ENCODE peak calls at places on chromosomes 3 and 15, in six cellular contexts. One of them, this sample, is unnamed.
A peak's percentile ranks its signal among the peaks of the same experiment; 100 is the strongest.

GRCh38 chr3:134039161-134039862 is 9.6 kb upstream of the SLCO2A1 start:
- DNase-seq in ovary: no peak
- DNase-seq in CD8-positive, alpha-beta T cell: no peak
- DNase-seq in stomach: peak; percentile 64
- DNase-seq in HCT116: peak; percentile 8
- DNase-seq in bronchial epithelial cell: peak; percentile 59
- DNase-seq in this sample: no peak

GRCh38 chr3:135981701-135982403 is 16.3 kb downstream of the PPP2R3A start:
- DNase-seq in ovary: no peak
- DNase-seq in CD8-positive, alpha-beta T cell: no peak
- DNase-seq in stomach: no peak
- DNase-seq in HCT116: no peak
- DNase-seq in bronchial epithelial cell: peak; percentile 0
- DNase-seq in this sample: no peak

GRCh38 chr3:101878589-101878988 is 29.3 kb downstream of the NFKBIZ start:
- DNase-seq in ovary: no peak
- DNase-seq in CD8-positive, alpha-beta T cell: no peak
- DNase-seq in stomach: no peak
- DNase-seq in HCT116: no peak
- DNase-seq in bronchial epithelial cell: no peak
- DNase-seq in this sample: no peak

GRCh38 chr3:150970665-150971327 is 1.7 kb downstream of the CLRN1 start:
- DNase-seq in ovary: no peak
- DNase-seq in CD8-positive, alpha-beta T cell: no peak
- DNase-seq in stomach: no peak
- DNase-seq in HCT116: peak; percentile 8
- DNase-seq in bronchial epithelial cell: peak; percentile 79
- DNase-seq in this sample: no peak

GRCh38 chr15:90701048-90701447 is 16.1 kb upstream of the BLM start:
- DNase-seq in ovary: no peak
- DNase-seq in CD8-positive, alpha-beta T cell: no peak
- DNase-seq in stomach: no peak
- DNase-seq in HCT116: no peak
- DNase-seq in bronchial epithelial cell: no peak
- DNase-seq in this sample: no peak

GRCh38 chr15:62445244-62445643 is 280.2 kb upstream of the C2CD4B start:
- DNase-seq in ovary: no peak
- DNase-seq in CD8-positive, alpha-beta T cell: no peak
- DNase-seq in stomach: no peak
- DNase-seq in HCT116: no peak
- DNase-seq in bronchial epithelial cell: peak; percentile 68
- DNase-seq in this sample: no peak

GRCh38 chr15:28105793-28106192 is 6.7 kb upstream of the OCA2 start:
- DNase-seq in ovary: no peak
- DNase-seq in CD8-positive, alpha-beta T cell: no peak
- DNase-seq in stomach: no peak
- DNase-seq in HCT116: no peak
- DNase-seq in bronchial epithelial cell: no peak
- DNase-seq in this sample: no peak

GRCh38 chr3:56323986-56324420 is 144.3 kb downstream of the ERC2 start:
- DNase-seq in ovary: peak; percentile 61
- DNase-seq in CD8-positive, alpha-beta T cell: no peak
- DNase-seq in stomach: no peak
- DNase-seq in HCT116: no peak
- DNase-seq in bronchial epithelial cell: peak; percentile 74
- DNase-seq in this sample: no peak

GRCh38 chr3:149934524-149934923 is 36.2 kb downstream of the PFN2 start:
- DNase-seq in ovary: peak; percentile 61
- DNase-seq in CD8-positive, alpha-beta T cell: no peak
- DNase-seq in stomach: no peak
- DNase-seq in HCT116: no peak
- DNase-seq in bronchial epithelial cell: peak; percentile 39
- DNase-seq in this sample: no peak

GRCh38 chr3:123071146-123071545 is 4.3 kb downstream of the PDIA5 start:
- DNase-seq in ovary: no peak
- DNase-seq in CD8-positive, alpha-beta T cell: no peak
- DNase-seq in stomach: no peak
- DNase-seq in HCT116: no peak
- DNase-seq in bronchial epithelial cell: no peak
- DNase-seq in this sample: no peak

GRCh38 chr3:183933160-183933559 is 48.5 kb upstream of the PARL start:
- DNase-seq in ovary: no peak
- DNase-seq in CD8-positive, alpha-beta T cell: no peak
- DNase-seq in stomach: no peak
- DNase-seq in HCT116: no peak
- DNase-seq in bronchial epithelial cell: no peak
- DNase-seq in this sample: no peak

GRCh38 chr15:61201322-61201721 is 27.8 kb downstream of the RORA start:
- DNase-seq in ovary: no peak
- DNase-seq in CD8-positive, alpha-beta T cell: no peak
- DNase-seq in stomach: no peak
- DNase-seq in HCT116: no peak
- DNase-seq in bronchial epithelial cell: no peak
- DNase-seq in this sample: no peak

GRCh38 chr3:130829575-130829947 is 64.3 kb upstream of the ATP2C1 start:
- DNase-seq in ovary: no peak
- DNase-seq in CD8-positive, alpha-beta T cell: no peak
- DNase-seq in stomach: no peak
- DNase-seq in HCT116: no peak
- DNase-seq in bronchial epithelial cell: no peak
- DNase-seq in this sample: peak; percentile 43

GRCh38 chr3:176041812-176042211 is 1155.5 kb downstream of the TBL1XR1 start:
- DNase-seq in ovary: no peak
- DNase-seq in CD8-positive, alpha-beta T cell: no peak
- DNase-seq in stomach: no peak
- DNase-seq in HCT116: no peak
- DNase-seq in bronchial epithelial cell: no peak
- DNase-seq in this sample: no peak

GRCh38 chr3:81352867-81353266 is 408.6 kb downstream of the GBE1 start:
- DNase-seq in ovary: no peak
- DNase-seq in CD8-positive, alpha-beta T cell: no peak
- DNase-seq in stomach: no peak
- DNase-seq in HCT116: peak; percentile 13
- DNase-seq in bronchial epithelial cell: peak; percentile 73
- DNase-seq in this sample: no peak

GRCh38 chr15:68278345-68279217 is 1.0 kb downstream of the FEM1B start:
- DNase-seq in ovary: no peak
- DNase-seq in CD8-positive, alpha-beta T cell: no peak
- DNase-seq in stomach: no peak
- DNase-seq in HCT116: no peak
- DNase-seq in bronchial epithelial cell: peak; percentile 29
- DNase-seq in this sample: no peak

GRCh38 chr15:69090197-69090948 is 70.1 kb upstream of the GLCE start:
- DNase-seq in ovary: no peak
- DNase-seq in CD8-positive, alpha-beta T cell: no peak
- DNase-seq in stomach: no peak
- DNase-seq in HCT116: no peak
- DNase-seq in bronchial epithelial cell: no peak
- DNase-seq in this sample: no peak

GRCh38 chr3:25554376-25554775 is 110.3 kb downstream of the TOP2B start:
- DNase-seq in ovary: no peak
- DNase-seq in CD8-positive, alpha-beta T cell: no peak
- DNase-seq in stomach: no peak
- DNase-seq in HCT116: no peak
- DNase-seq in bronchial epithelial cell: no peak
- DNase-seq in this sample: no peak

GRCh38 chr3:101676219-101676764 is 640 bp downstream of the ZBTB11 start:
- DNase-seq in ovary: peak; percentile 95
- DNase-seq in CD8-positive, alpha-beta T cell: peak; percentile 90
- DNase-seq in stomach: peak; percentile 93
- DNase-seq in HCT116: peak; percentile 88
- DNase-seq in bronchial epithelial cell: peak; percentile 88
- DNase-seq in this sample: peak; percentile 97

GRCh38 chr15:58332676-58333400 is 99.0 kb upstream of the LIPC start:
- DNase-seq in ovary: no peak
- DNase-seq in CD8-positive, alpha-beta T cell: no peak
- DNase-seq in stomach: no peak
- DNase-seq in HCT116: no peak
- DNase-seq in bronchial epithelial cell: peak; percentile 62
- DNase-seq in this sample: no peak

GRCh38 chr3:183300996-183301562 is 48.0 kb downstream of the B3GNT5 start:
- DNase-seq in ovary: no peak
- DNase-seq in CD8-positive, alpha-beta T cell: no peak
- DNase-seq in stomach: no peak
- DNase-seq in HCT116: no peak
- DNase-seq in bronchial epithelial cell: no peak
- DNase-seq in this sample: no peak

GRCh38 chr15:100170673-100171210 is 171.0 kb downstream of the ADAMTS17 start:
- DNase-seq in ovary: no peak
- DNase-seq in CD8-positive, alpha-beta T cell: no peak
- DNase-seq in stomach: no peak
- DNase-seq in HCT116: no peak
- DNase-seq in bronchial epithelial cell: no peak
- DNase-seq in this sample: no peak

GRCh38 chr3:110069641-110070538 is 732.5 kb upstream of the DPPA4 start:
- DNase-seq in ovary: peak; percentile 22
- DNase-seq in CD8-positive, alpha-beta T cell: no peak
- DNase-seq in stomach: no peak
- DNase-seq in HCT116: no peak
- DNase-seq in bronchial epithelial cell: peak; percentile 85
- DNase-seq in this sample: peak; percentile 7

GRCh38 chr3:110066201-110066600 is 728.9 kb upstream of the DPPA4 start:
- DNase-seq in ovary: no peak
- DNase-seq in CD8-positive, alpha-beta T cell: no peak
- DNase-seq in stomach: no peak
- DNase-seq in HCT116: no peak
- DNase-seq in bronchial epithelial cell: no peak
- DNase-seq in this sample: no peak

GRCh38 chr3:110074095-110074494 is 736.7 kb upstream of the DPPA4 start:
- DNase-seq in ovary: no peak
- DNase-seq in CD8-positive, alpha-beta T cell: no peak
- DNase-seq in stomach: no peak
- DNase-seq in HCT116: no peak
- DNase-seq in bronchial epithelial cell: no peak
- DNase-seq in this sample: no peak

GRCh38 chr3:110067527-110067926 is 730.2 kb upstream of the DPPA4 start:
- DNase-seq in ovary: no peak
- DNase-seq in CD8-positive, alpha-beta T cell: no peak
- DNase-seq in stomach: no peak
- DNase-seq in HCT116: no peak
- DNase-seq in bronchial epithelial cell: no peak
- DNase-seq in this sample: peak; percentile 3

GRCh38 chr3:110070539-110070916 is 733.2 kb upstream of the DPPA4 start:
- DNase-seq in ovary: no peak
- DNase-seq in CD8-positive, alpha-beta T cell: no peak
- DNase-seq in stomach: no peak
- DNase-seq in HCT116: no peak
- DNase-seq in bronchial epithelial cell: no peak
- DNase-seq in this sample: no peak
- H3K4me3 ChIP-seq in ovary: no peak overlapping the region
- H3K4me3 ChIP-seq in CD8-positive, alpha-beta T cell: no peak overlapping the region
- H3K4me3 ChIP-seq in stomach: no peak overlapping the region
- H3K4me3 ChIP-seq in HCT116: no peak overlapping the region
- H3K4me3 ChIP-seq in bronchial epithelial cell: no peak overlapping the region
- H3K4me3 ChIP-seq in this sample: no peak overlapping the region

GRCh38 chr3:155386306-155386705 is 92.8 kb upstream of the STRIT1 start:
- DNase-seq in ovary: no peak
- DNase-seq in CD8-positive, alpha-beta T cell: no peak
- DNase-seq in stomach: no peak
- DNase-seq in HCT116: no peak
- DNase-seq in bronchial epithelial cell: no peak
- DNase-seq in this sample: no peak

GRCh38 chr3:155386817-155387403 is 93.4 kb upstream of the STRIT1 start:
- DNase-seq in ovary: no peak
- DNase-seq in CD8-positive, alpha-beta T cell: no peak
- DNase-seq in stomach: no peak
- DNase-seq in HCT116: no peak
- DNase-seq in bronchial epithelial cell: no peak
- DNase-seq in this sample: no peak

GRCh38 chr3:155387571-155387970 is 94.1 kb upstream of the STRIT1 start:
- DNase-seq in ovary: no peak
- DNase-seq in CD8-positive, alpha-beta T cell: no peak
- DNase-seq in stomach: no peak
- DNase-seq in HCT116: no peak
- DNase-seq in bronchial epithelial cell: peak; percentile 27
- DNase-seq in this sample: no peak

GRCh38 chr3:155388417-155388816 is 94.9 kb upstream of the STRIT1 start:
- DNase-seq in ovary: no peak
- DNase-seq in CD8-positive, alpha-beta T cell: no peak
- DNase-seq in stomach: no peak
- DNase-seq in HCT116: no peak
- DNase-seq in bronchial epithelial cell: no peak
- DNase-seq in this sample: no peak

DNA sequence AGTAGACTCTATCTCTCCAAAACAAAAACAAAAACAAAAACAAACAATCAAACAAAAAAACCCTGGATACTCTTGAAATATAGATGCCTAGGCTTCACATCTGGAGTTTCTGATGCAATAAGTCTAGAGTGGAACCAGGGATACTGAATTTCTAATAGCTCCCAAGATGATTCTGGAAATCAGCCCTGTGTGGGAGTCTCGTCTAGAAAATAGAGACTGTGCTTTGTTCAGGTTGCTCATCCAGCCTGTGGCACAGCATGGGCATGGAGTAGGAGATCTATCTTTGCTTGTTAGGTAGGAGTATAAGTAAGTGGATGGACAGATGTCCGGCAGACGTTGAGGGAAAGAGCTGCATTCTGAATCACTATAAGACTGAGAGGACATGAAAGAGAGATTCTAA is 92.4 kb upstream of the STRIT1 start:
- DNase-seq in ovary: no peak
- DNase-seq in CD8-positive, alpha-beta T cell: no peak
- DNase-seq in stomach: no peak
- DNase-seq in HCT116: no peak
- DNase-seq in bronchial epithelial cell: no peak
- DNase-seq in this sample: no peak
- TF ChIP-seq CTCF in ovary: no peak
- TF ChIP-seq CTCF in CD8-positive, alpha-beta T cell: no peak
- TF ChIP-seq CTCF in stomach: no peak
- TF ChIP-seq CTCF in HCT116: no peak
- TF ChIP-seq CTCF in bronchial epithelial cell: no peak
- TF ChIP-seq CTCF in this sample: no peak

GRCh38 chr15:41423979-41424659 is 7.2 kb downstream of the RTF1 start:
- DNase-seq in ovary: no peak
- DNase-seq in CD8-positive, alpha-beta T cell: no peak
- DNase-seq in stomach: no peak
- DNase-seq in HCT116: no peak
- DNase-seq in bronchial epithelial cell: no peak
- DNase-seq in this sample: no peak

GRCh38 chr15:41435037-41435786 is 18.3 kb downstream of the RTF1 start:
- DNase-seq in ovary: no peak
- DNase-seq in CD8-positive, alpha-beta T cell: no peak
- DNase-seq in stomach: no peak
- DNase-seq in HCT116: no peak
- DNase-seq in bronchial epithelial cell: no peak
- DNase-seq in this sample: no peak

GRCh38 chr15:41424809-41425208 is 7.9 kb downstream of the RTF1 start:
- DNase-seq in ovary: no peak
- DNase-seq in CD8-positive, alpha-beta T cell: no peak
- DNase-seq in stomach: no peak
- DNase-seq in HCT116: no peak
- DNase-seq in bronchial epithelial cell: no peak
- DNase-seq in this sample: no peak

GRCh38 chr15:41429003-41429890 is 12.4 kb downstream of the RTF1 start:
- DNase-seq in ovary: no peak
- DNase-seq in CD8-positive, alpha-beta T cell: no peak
- DNase-seq in stomach: no peak
- DNase-seq in HCT116: no peak
- DNase-seq in bronchial epithelial cell: no peak
- DNase-seq in this sample: peak; percentile 59
- H3K4me3 ChIP-seq in ovary: no peak overlapping the region
- H3K4me3 ChIP-seq in CD8-positive, alpha-beta T cell: no peak overlapping the region
- H3K4me3 ChIP-seq in stomach: no peak overlapping the region
- H3K4me3 ChIP-seq in HCT116: no peak overlapping the region
- H3K4me3 ChIP-seq in bronchial epithelial cell: no peak overlapping the region
- H3K4me3 ChIP-seq in this sample: peak overlapping the region; percentile 44

GRCh38 chr15:85690546-85691226 is 104.0 kb downstream of the KLHL25 start:
- DNase-seq in ovary: no peak
- DNase-seq in CD8-positive, alpha-beta T cell: no peak
- DNase-seq in stomach: no peak
- DNase-seq in HCT116: no peak
- DNase-seq in bronchial epithelial cell: no peak
- DNase-seq in this sample: no peak
- TF ChIP-seq CTCF in ovary: no peak
- TF ChIP-seq CTCF in CD8-positive, alpha-beta T cell: no peak
- TF ChIP-seq CTCF in stomach: no peak
- TF ChIP-seq CTCF in HCT116: no peak
- TF ChIP-seq CTCF in bronchial epithelial cell: no peak
- TF ChIP-seq CTCF in this sample: no peak

This sample was measured in GM06990.